ENCODE peak calls at places on chromosomes 3 and 15, in eight cellular contexts. One of them, this sample, is unnamed.

GRCh38 chr3:5188419-5189405 is 1.2 kb downstream of the EDEM1 start:
- DNase-seq in T-helper 9 cell: peak
- DNase-seq in EL: peak
- DNase-seq in GM20000: peak
- DNase-seq in Right ventricle myocardium superior: no peak
- DNase-seq in activated CD8-positive, alpha-beta T cell treated with anti-CD3 and anti-CD28 coated beads, Interleukin-2, amount 10 ng/mL, durations not matched to agents 7 days and 5 days: peak
- DNase-seq in M059J: peak
- DNase-seq in T-helper 2 cell: no peak
- DNase-seq in this sample: peak

GRCh38 chr3:67640023-67640660 is 14.3 kb downstream of the SUCLG2 start:
- DNase-seq in M059J: no peak
- DNase-seq in EL: peak
- DNase-seq in GM20000: no peak
- DNase-seq in T-helper 9 cell: no peak
- DNase-seq in Right ventricle myocardium superior: no peak
- DNase-seq in activated CD8-positive, alpha-beta T cell treated with anti-CD3 and anti-CD28 coated beads, Interleukin-2, amount 10 ng/mL, durations not matched to agents 7 days and 5 days: no peak
- DNase-seq in T-helper 2 cell: no peak
- DNase-seq in this sample: peak

GRCh38 chr3:72810063-72810462 is 38.2 kb downstream of the SHQ1 start:
- DNase-seq in activated CD8-positive, alpha-beta T cell treated with anti-CD3 and anti-CD28 coated beads, Interleukin-2, amount 10 ng/mL, durations not matched to agents 7 days and 5 days: no peak
- DNase-seq in Right ventricle myocardium superior: no peak
- DNase-seq in M059J: no peak
- DNase-seq in T-helper 2 cell: no peak
- DNase-seq in EL: no peak
- DNase-seq in GM20000: no peak
- DNase-seq in T-helper 9 cell: no peak
- DNase-seq in this sample: no peak

GRCh38 chr15:84151205-84151931 is 84.2 kb upstream of the GOLGA6L4 start:
- DNase-seq in T-helper 9 cell: no peak
- DNase-seq in GM20000: no peak
- DNase-seq in Right ventricle myocardium superior: no peak
- DNase-seq in T-helper 2 cell: no peak
- DNase-seq in activated CD8-positive, alpha-beta T cell treated with anti-CD3 and anti-CD28 coated beads, Interleukin-2, amount 10 ng/mL, durations not matched to agents 7 days and 5 days: no peak
- DNase-seq in M059J: peak
- DNase-seq in EL: peak
- DNase-seq in this sample: no peak

GRCh38 chr15:90270502-90271150 is 5.2 kb downstream of the NGRN start:
- DNase-seq in Right ventricle myocardium superior: no peak
- DNase-seq in M059J: no peak
- DNase-seq in EL: no peak
- DNase-seq in T-helper 9 cell: no peak
- DNase-seq in GM20000: no peak
- DNase-seq in activated CD8-positive, alpha-beta T cell treated with anti-CD3 and anti-CD28 coated beads, Interleukin-2, amount 10 ng/mL, durations not matched to agents 7 days and 5 days: no peak
- DNase-seq in T-helper 2 cell: no peak
- DNase-seq in this sample: no peak

GRCh38 chr3:136862611-136862951 is 573 bp downstream of the NCK1 start:
- DNase-seq in activated CD8-positive, alpha-beta T cell treated with anti-CD3 and anti-CD28 coated beads, Interleukin-2, amount 10 ng/mL, durations not matched to agents 7 days and 5 days: peak
- DNase-seq in T-helper 2 cell: peak
- DNase-seq in Right ventricle myocardium superior: peak
- DNase-seq in EL: peak
- DNase-seq in T-helper 9 cell: peak
- DNase-seq in M059J: peak
- DNase-seq in GM20000: peak
- DNase-seq in this sample: peak

GRCh38 chr15:80070840-80071239 is 11.4 kb downstream of the ZFAND6 start:
- DNase-seq in activated CD8-positive, alpha-beta T cell treated with anti-CD3 and anti-CD28 coated beads, Interleukin-2, amount 10 ng/mL, durations not matched to agents 7 days and 5 days: no peak
- DNase-seq in GM20000: no peak
- DNase-seq in EL: peak
- DNase-seq in T-helper 2 cell: no peak
- DNase-seq in M059J: peak
- DNase-seq in Right ventricle myocardium superior: no peak
- DNase-seq in T-helper 9 cell: no peak
- DNase-seq in this sample: peak

GRCh38 chr15:65411470-65412071 is 11.2 kb downstream of the IGDCC4 start:
- DNase-seq in GM20000: no peak
- DNase-seq in activated CD8-positive, alpha-beta T cell treated with anti-CD3 and anti-CD28 coated beads, Interleukin-2, amount 10 ng/mL, durations not matched to agents 7 days and 5 days: no peak
- DNase-seq in T-helper 9 cell: no peak
- DNase-seq in Right ventricle myocardium superior: no peak
- DNase-seq in EL: no peak
- DNase-seq in M059J: no peak
- DNase-seq in T-helper 2 cell: no peak
- DNase-seq in this sample: peak

GRCh38 chr3:37968784-37969600 is 21.6 kb upstream of the VILL start:
- DNase-seq in T-helper 2 cell: no peak
- DNase-seq in M059J: no peak
- DNase-seq in T-helper 9 cell: no peak
- DNase-seq in activated CD8-positive, alpha-beta T cell treated with anti-CD3 and anti-CD28 coated beads, Interleukin-2, amount 10 ng/mL, durations not matched to agents 7 days and 5 days: no peak
- DNase-seq in GM20000: no peak
- DNase-seq in Right ventricle myocardium superior: no peak
- DNase-seq in EL: no peak
- DNase-seq in this sample: no peak

GRCh38 chr15:72958634-72959033 is 93.6 kb upstream of the NEO1 start:
- DNase-seq in GM20000: no peak
- DNase-seq in T-helper 9 cell: no peak
- DNase-seq in T-helper 2 cell: no peak
- DNase-seq in Right ventricle myocardium superior: no peak
- DNase-seq in EL: no peak
- DNase-seq in M059J: no peak
- DNase-seq in activated CD8-positive, alpha-beta T cell treated with anti-CD3 and anti-CD28 coated beads, Interleukin-2, amount 10 ng/mL, durations not matched to agents 7 days and 5 days: no peak
- DNase-seq in this sample: no peak

GRCh38 chr15:38877471-38877870 is 312.9 kb upstream of the RASGRP1 start:
- DNase-seq in T-helper 9 cell: no peak
- DNase-seq in Right ventricle myocardium superior: no peak
- DNase-seq in EL: no peak
- DNase-seq in M059J: peak
- DNase-seq in GM20000: no peak
- DNase-seq in T-helper 2 cell: no peak
- DNase-seq in activated CD8-positive, alpha-beta T cell treated with anti-CD3 and anti-CD28 coated beads, Interleukin-2, amount 10 ng/mL, durations not matched to agents 7 days and 5 days: no peak
- DNase-seq in this sample: no peak

GRCh38 chr3:185688808-185689207 is 102.7 kb downstream of the SENP2 start:
- DNase-seq in T-helper 9 cell: no peak
- DNase-seq in Right ventricle myocardium superior: no peak
- DNase-seq in M059J: peak
- DNase-seq in EL: peak
- DNase-seq in T-helper 2 cell: no peak
- DNase-seq in activated CD8-positive, alpha-beta T cell treated with anti-CD3 and anti-CD28 coated beads, Interleukin-2, amount 10 ng/mL, durations not matched to agents 7 days and 5 days: no peak
- DNase-seq in GM20000: no peak
- DNase-seq in this sample: peak

GRCh38 chr3:171684226-171684625 is 126.1 kb downstream of the PLD1 start:
- DNase-seq in activated CD8-positive, alpha-beta T cell treated with anti-CD3 and anti-CD28 coated beads, Interleukin-2, amount 10 ng/mL, durations not matched to agents 7 days and 5 days: no peak
- DNase-seq in T-helper 9 cell: no peak
- DNase-seq in M059J: no peak
- DNase-seq in GM20000: no peak
- DNase-seq in Right ventricle myocardium superior: no peak
- DNase-seq in EL: no peak
- DNase-seq in T-helper 2 cell: no peak
- DNase-seq in this sample: no peak

GRCh38 chr15:80755884-80756283 is 23.3 kb upstream of the CEMIP start:
- DNase-seq in EL: no peak
- DNase-seq in Right ventricle myocardium superior: no peak
- DNase-seq in GM20000: no peak
- DNase-seq in activated CD8-positive, alpha-beta T cell treated with anti-CD3 and anti-CD28 coated beads, Interleukin-2, amount 10 ng/mL, durations not matched to agents 7 days and 5 days: no peak
- DNase-seq in M059J: no peak
- DNase-seq in T-helper 9 cell: no peak
- DNase-seq in T-helper 2 cell: no peak
- DNase-seq in this sample: no peak

GRCh38 chr3:37221407-37221806 is 47.0 kb upstream of the LRRFIP2 start:
- DNase-seq in T-helper 2 cell: no peak
- DNase-seq in GM20000: no peak
- DNase-seq in M059J: peak
- DNase-seq in Right ventricle myocardium superior: no peak
- DNase-seq in EL: peak
- DNase-seq in activated CD8-positive, alpha-beta T cell treated with anti-CD3 and anti-CD28 coated beads, Interleukin-2, amount 10 ng/mL, durations not matched to agents 7 days and 5 days: no peak
- DNase-seq in T-helper 9 cell: no peak
- DNase-seq in this sample: peak

GRCh38 chr3:122458992-122459391 is 43.1 kb upstream of the WDR5B start:
- DNase-seq in T-helper 2 cell: no peak
- DNase-seq in M059J: peak
- DNase-seq in T-helper 9 cell: no peak
- DNase-seq in EL: peak
- DNase-seq in GM20000: no peak
- DNase-seq in activated CD8-positive, alpha-beta T cell treated with anti-CD3 and anti-CD28 coated beads, Interleukin-2, amount 10 ng/mL, durations not matched to agents 7 days and 5 days: no peak
- DNase-seq in Right ventricle myocardium superior: no peak
- DNase-seq in this sample: peak

GRCh38 chr3:120348065-120348980 is 831 bp downstream of the LRRC58 start:
- DNase-seq in activated CD8-positive, alpha-beta T cell treated with anti-CD3 and anti-CD28 coated beads, Interleukin-2, amount 10 ng/mL, durations not matched to agents 7 days and 5 days: peak
- DNase-seq in T-helper 2 cell: peak
- DNase-seq in T-helper 9 cell: peak
- DNase-seq in GM20000: peak
- DNase-seq in EL: peak
- DNase-seq in Right ventricle myocardium superior: no peak
- DNase-seq in M059J: peak
- DNase-seq in this sample: peak

GRCh38 chr3:177211503-177212277 is 14.4 kb upstream of the TBL1XR1 start:
- DNase-seq in T-helper 9 cell: no peak
- DNase-seq in activated CD8-positive, alpha-beta T cell treated with anti-CD3 and anti-CD28 coated beads, Interleukin-2, amount 10 ng/mL, durations not matched to agents 7 days and 5 days: no peak
- DNase-seq in T-helper 2 cell: no peak
- DNase-seq in M059J: no peak
- DNase-seq in GM20000: no peak
- DNase-seq in EL: no peak
- DNase-seq in Right ventricle myocardium superior: no peak
- DNase-seq in this sample: peak

GRCh38 chr15:89647191-89647851 is 7.9 kb downstream of the KIF7 start:
- DNase-seq in activated CD8-positive, alpha-beta T cell treated with anti-CD3 and anti-CD28 coated beads, Interleukin-2, amount 10 ng/mL, durations not matched to agents 7 days and 5 days: peak
- DNase-seq in Right ventricle myocardium superior: peak
- DNase-seq in T-helper 9 cell: peak
- DNase-seq in T-helper 2 cell: peak
- DNase-seq in EL: peak
- DNase-seq in M059J: no peak
- DNase-seq in GM20000: peak
- DNase-seq in this sample: peak

GRCh38 chr3:196198771-196199753 is 12.1 kb downstream of the ZDHHC19 start:
- DNase-seq in activated CD8-positive, alpha-beta T cell treated with anti-CD3 and anti-CD28 coated beads, Interleukin-2, amount 10 ng/mL, durations not matched to agents 7 days and 5 days: no peak
- DNase-seq in T-helper 2 cell: no peak
- DNase-seq in T-helper 9 cell: no peak
- DNase-seq in GM20000: no peak
- DNase-seq in M059J: peak
- DNase-seq in Right ventricle myocardium superior: peak
- DNase-seq in EL: no peak
- DNase-seq in this sample: peak

GRCh38 chr15:92149469-92149868 is 244.2 kb upstream of the ST8SIA2 start:
- DNase-seq in activated CD8-positive, alpha-beta T cell treated with anti-CD3 and anti-CD28 coated beads, Interleukin-2, amount 10 ng/mL, durations not matched to agents 7 days and 5 days: no peak
- DNase-seq in Right ventricle myocardium superior: no peak
- DNase-seq in M059J: no peak
- DNase-seq in GM20000: no peak
- DNase-seq in T-helper 2 cell: no peak
- DNase-seq in EL: no peak
- DNase-seq in T-helper 9 cell: no peak
- DNase-seq in this sample: peak

GRCh38 chr15:96347181-96348111 is 16.9 kb downstream of the NR2F2 start:
- DNase-seq in T-helper 9 cell: no peak
- DNase-seq in Right ventricle myocardium superior: peak
- DNase-seq in T-helper 2 cell: no peak
- DNase-seq in activated CD8-positive, alpha-beta T cell treated with anti-CD3 and anti-CD28 coated beads, Interleukin-2, amount 10 ng/mL, durations not matched to agents 7 days and 5 days: no peak
- DNase-seq in M059J: no peak
- DNase-seq in GM20000: no peak
- DNase-seq in EL: no peak
- DNase-seq in this sample: peak

GRCh38 chr15:45714501-45715488 is 80.0 kb downstream of the SQOR start:
- DNase-seq in T-helper 2 cell: no peak
- DNase-seq in Right ventricle myocardium superior: peak
- DNase-seq in EL: peak
- DNase-seq in activated CD8-positive, alpha-beta T cell treated with anti-CD3 and anti-CD28 coated beads, Interleukin-2, amount 10 ng/mL, durations not matched to agents 7 days and 5 days: peak
- DNase-seq in T-helper 9 cell: peak
- DNase-seq in GM20000: peak
- DNase-seq in M059J: peak
- DNase-seq in this sample: peak

GRCh38 chr15:31200735-31201151 is 99.2 kb upstream of the TRPM1 start:
- DNase-seq in activated CD8-positive, alpha-beta T cell treated with anti-CD3 and anti-CD28 coated beads, Interleukin-2, amount 10 ng/mL, durations not matched to agents 7 days and 5 days: peak
- DNase-seq in EL: peak
- DNase-seq in Right ventricle myocardium superior: peak
- DNase-seq in M059J: peak
- DNase-seq in T-helper 2 cell: peak
- DNase-seq in GM20000: peak
- DNase-seq in T-helper 9 cell: peak
- DNase-seq in this sample: peak

GRCh38 chr15:60840703-60841411 is 361.9 kb upstream of the ICE2 start:
- DNase-seq in EL: no peak
- DNase-seq in GM20000: no peak
- DNase-seq in T-helper 9 cell: peak
- DNase-seq in Right ventricle myocardium superior: no peak
- DNase-seq in M059J: no peak
- DNase-seq in T-helper 2 cell: no peak
- DNase-seq in activated CD8-positive, alpha-beta T cell treated with anti-CD3 and anti-CD28 coated beads, Interleukin-2, amount 10 ng/mL, durations not matched to agents 7 days and 5 days: peak
- DNase-seq in this sample: no peak

GRCh38 chr3:27483117-27484001 is 825 bp downstream of the SLC4A7 start:
- DNase-seq in EL: peak
- DNase-seq in Right ventricle myocardium superior: peak
- DNase-seq in T-helper 9 cell: peak
- DNase-seq in GM20000: peak
- DNase-seq in M059J: peak
- DNase-seq in T-helper 2 cell: peak
- DNase-seq in activated CD8-positive, alpha-beta T cell treated with anti-CD3 and anti-CD28 coated beads, Interleukin-2, amount 10 ng/mL, durations not matched to agents 7 days and 5 days: peak
- DNase-seq in this sample: peak